ENCODE peak calls at places on chromosomes 5 and 9, in four cellular contexts. J is K562, O is HepG2, R is H1. I is an unnamed sample.

GRCh38 chr5:20469792-20470191 is 481.8 kb upstream of the CDH18 start:
- DNase-seq in O (no peak), R (no peak), J (no peak), I (no peak)

GRCh38 chr5:127936439-127936972 is 147.1 kb upstream of the SLC12A2 start:
- DNase-seq in J (no peak), O (no peak), R (no peak), I (no peak)

GRCh38 chr5:120394259-120394658 is 69.8 kb upstream of the PRR16 start:
- DNase-seq in O (no peak), R (no peak), J (no peak), I (no peak)

GRCh38 chr5:179766021-179766725 is 27.6 kb upstream of the LTC4S start:
- DNase-seq in O (no peak), J (peak), R (no peak), I (no peak)

GRCh38 chr5:98564836-98565235 is 208.6 kb upstream of the RGMB start:
- DNase-seq in R (no peak), J (no peak), O (no peak), I (no peak)

GRCh38 chr9:105205787-105206511 is 38.5 kb upstream of the SLC44A1 start:
- DNase-seq in O (no peak), J (no peak), R (no peak), I (no peak)

GRCh38 chr5:171269717-171270116 is 39.3 kb upstream of the TLX3 start:
- DNase-seq in R (no peak), O (no peak), J (no peak), I (no peak)

GRCh38 chr5:1288439-1289335 is 6.2 kb downstream of the TERT start:
- DNase-seq in O (no peak), J (no peak), R (no peak), I (no peak)

GRCh38 chr9:128706671-128707381 is 4.5 kb downstream of the PKN3 start:
- DNase-seq in R (no peak), J (no peak), O (no peak), I (no peak)

GRCh38 chr9:92164490-92164889 is 49.3 kb upstream of the SPTLC1 start:
- DNase-seq in R (no peak), J (no peak), O (no peak), I (no peak)

GRCh38 chr5:74035521-74035937 is 409.5 kb downstream of the ARHGEF28 start:
- DNase-seq in J (no peak), O (peak), R (no peak), I (peak)

GRCh38 chr5:73443725-73444498 is 4.7 kb downstream of the FOXD1 start:
- DNase-seq in R (peak), O (no peak), J (no peak), I (no peak)

GRCh38 chr9:22529426-22530199 is 83.0 kb downstream of the DMRTA1 start:
- DNase-seq in R (no peak), J (no peak), O (no peak), I (no peak)

GRCh38 chr5:53253421-53253871 is 143.9 kb upstream of the MOCS2 start:
- DNase-seq in R (no peak), O (no peak), J (no peak), I (no peak)

GRCh38 chr5:72280655-72281069 is 39.4 kb downstream of the MRPS27 start:
- DNase-seq in J (peak), O (no peak), R (no peak), I (peak)

GRCh38 chr9:106880863-106881262 is 17.9 kb downstream of the ZNF462 start:
- DNase-seq in R (no peak), J (no peak), O (no peak), I (no peak)

GRCh38 chr9:89550516-89550915 is 52.6 kb upstream of the SEMA4D start:
- DNase-seq in R (no peak), O (no peak), J (no peak), I (no peak)

GRCh38 chr5:120017523-120017922 is 388.2 kb downstream of the FAM170A start:
- DNase-seq in R (no peak), J (no peak), O (no peak), I (no peak)

GRCh38 chr5:178361657-178362445 is 129.2 kb upstream of the PHYKPL start:
- DNase-seq in J (no peak), R (no peak), O (no peak), I (no peak)

GRCh38 chr5:37789991-37790390 is 49.9 kb downstream of the GDNF start:
- DNase-seq in J (no peak), R (no peak), O (no peak), I (no peak)
- TF ChIP-seq RNF2 in J (no peak), R (no peak), O (no peak), I (no peak)

GRCh38 chr5:110104048-110104725 is 414.5 kb downstream of the MAN2A1 start:
- DNase-seq in R (no peak), J (no peak), O (no peak), I (no peak)

GRCh38 chr5:110108520-110108919 is 418.8 kb downstream of the MAN2A1 start:
- DNase-seq in R (no peak), J (no peak), O (no peak), I (no peak)

GRCh38 chr5:110106750-110107149 is 417.0 kb downstream of the MAN2A1 start:
- DNase-seq in O (peak), J (no peak), R (no peak), I (no peak)

GRCh38 chr5:110104728-110105127 is 415.0 kb downstream of the MAN2A1 start:
- DNase-seq in R (no peak), O (no peak), J (no peak), I (no peak)

DNA sequence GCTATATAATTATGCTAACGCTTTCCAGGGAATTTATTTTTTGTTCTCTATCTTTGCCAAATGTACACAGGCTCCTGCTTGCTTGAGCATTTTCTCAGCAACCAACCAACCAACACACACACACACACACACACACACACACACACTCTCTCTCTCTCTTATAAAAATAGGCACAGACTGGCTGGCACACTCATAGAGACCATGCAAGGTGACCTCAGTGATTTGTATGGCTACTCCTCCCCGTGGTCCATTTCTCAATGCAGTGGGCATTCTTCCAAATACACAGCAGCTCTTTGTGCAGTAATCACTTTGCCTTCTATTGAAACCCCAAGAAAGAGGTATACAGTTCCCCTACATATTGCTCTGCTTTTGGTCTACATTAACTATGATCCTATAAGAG is 416.0 kb downstream of the MAN2A1 start:
- DNase-seq in O (peak), R (no peak), J (no peak), I (no peak)
- TF ChIP-seq RNF2 in O (no peak), R (no peak), J (no peak), I (no peak)

GRCh38 chr5:11302663-11303062 is 541.6 kb upstream of the DAP start:
- DNase-seq in R (no peak), J (no peak), O (no peak), I (no peak)
- TF ChIP-seq RNF2 in R (no peak), J (no peak), O (no peak), I (no peak)

DNA sequence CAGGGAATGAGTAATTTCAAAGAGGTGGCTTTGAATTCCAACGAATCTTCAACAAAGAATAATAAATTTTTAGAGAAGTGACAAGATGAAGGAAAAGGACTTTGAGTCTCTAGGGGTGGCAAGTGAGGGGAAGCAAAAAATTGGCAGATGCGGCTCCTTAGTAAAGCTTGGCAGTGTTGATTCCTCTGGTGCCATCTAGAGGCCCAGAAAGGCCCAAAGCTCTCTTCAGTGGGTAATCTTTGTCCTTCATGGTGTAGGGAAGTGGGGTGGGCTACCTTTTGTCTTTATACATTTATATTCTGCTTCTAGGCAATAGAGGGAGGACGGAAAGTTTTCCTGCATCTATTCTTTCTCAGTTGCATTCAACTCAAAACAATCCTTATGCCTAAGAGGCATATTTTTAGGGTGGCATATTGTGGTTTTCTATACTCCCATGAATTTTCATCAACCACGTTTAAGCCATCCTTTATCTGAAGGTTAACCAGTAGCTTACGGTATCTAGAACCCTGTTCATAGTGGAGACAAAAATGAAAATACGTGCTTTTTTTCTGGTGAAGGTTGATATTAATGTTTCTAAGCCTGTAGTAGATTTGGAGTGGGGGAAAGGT is 17.5 kb upstream of the ROPN1L start:
- DNase-seq in R (no peak), J (no peak), O (peak), I (peak)
- TF ChIP-seq RNF2 in R (no peak), J (no peak), O (no peak), I (no peak)

I was measured in A549.